ENCODE peak calls at places on chromosomes 3 and 15, in four cellular contexts. W is stimulated activated CD4-positive, alpha-beta T cell treated with anti-CD3 and anti-CD28 coated beads, Interleukin-1b, Interleukin-23, amount 100 ng/mL, for 4 hours; I is non-pigmented ciliary epithelial cell; O is fibroblast of villous mesenchyme. N is an unnamed sample.
A peak's percentile ranks its signal among the peaks of the same experiment; 100 is the strongest.

GRCh38 chr3:115062412-115062956 is 84.6 kb downstream of the ZBTB20 start:
- DNase-seq in W (no peak), I (peak; percentile 34), O (peak; percentile 5), N (no peak)

GRCh38 chr3:150030841-150031240 is 60.1 kb upstream of the PFN2 start:
- DNase-seq in W (no peak), I (no peak), O (no peak), N (no peak)

GRCh38 chr3:17032407-17033034 is 147.8 kb downstream of the PLCL2 start:
- DNase-seq in W (no peak), I (no peak), O (peak; percentile 39), N (peak; percentile 61)

GRCh38 chr3:9897408-9898372 is 5.0 kb upstream of the IL17RE start:
- DNase-seq in W (no peak), I (no peak), O (peak; percentile 17), N (no peak)

GRCh38 chr3:102083971-102084370 is 234.7 kb downstream of the NFKBIZ start:
- DNase-seq in W (no peak), I (no peak), O (peak; percentile 93), N (no peak)

GRCh38 chr3:10764314-10765051 is 51.5 kb upstream of the SLC6A11 start:
- DNase-seq in W (no peak), I (no peak), O (no peak), N (no peak)

GRCh38 chr3:57737840-57738239 is 18.3 kb upstream of the SLMAP start:
- DNase-seq in W (no peak), I (no peak), O (no peak), N (no peak)

GRCh38 chr3:188931531-188931930 is 240.2 kb upstream of the TPRG1 start:
- DNase-seq in W (no peak), I (no peak), O (no peak), N (no peak)

GRCh38 chr3:127772776-127773751 is 49.3 kb downstream of the MGLL start:
- DNase-seq in W (no peak), I (no peak), O (no peak), N (no peak)

GRCh38 chr3:150319900-150320299 is 88.2 kb upstream of the TSC22D2 start:
- DNase-seq in W (no peak), I (peak; percentile 97), O (peak; percentile 86), N (peak; percentile 62)

GRCh38 chr3:66228707-66229106 is 7.9 kb downstream of the SLC25A26 start:
- DNase-seq in W (no peak), I (no peak), O (no peak), N (no peak)

GRCh38 chr15:38874464-38874863 is 309.9 kb upstream of the RASGRP1 start:
- DNase-seq in W (no peak), I (no peak), O (peak; percentile 10), N (no peak)

GRCh38 chr15:51186121-51186795 is 91.6 kb upstream of the TNFAIP8L3 start:
- DNase-seq in W (no peak), I (no peak), O (no peak), N (no peak)

GRCh38 chr3:119659584-119660291 is 651 bp downstream of the POPDC2 start:
- DNase-seq in W (no peak), I (no peak), O (no peak), N (no peak)

GRCh38 chr3:170502297-170502696 is 83.6 kb downstream of the SLC7A14 start:
- DNase-seq in W (no peak), I (no peak), O (no peak), N (no peak)

GRCh38 chr3:190504354-190505125 is 9.3 kb upstream of the IL1RAP start:
- DNase-seq in W (no peak), I (no peak), O (no peak), N (peak; percentile 19)

GRCh38 chr15:83904107-83904720 is 250.3 kb downstream of the ADAMTSL3 start:
- DNase-seq in W (no peak), I (peak; percentile 14), O (peak; percentile 97), N (no peak)

GRCh38 chr3:148315756-148316155 is 381.9 kb upstream of the AGTR1 start:
- DNase-seq in W (no peak), I (no peak), O (no peak), N (no peak)

GRCh38 chr3:43222594-43222993 is 63.7 kb upstream of the SNRK start:
- DNase-seq in W (no peak), I (no peak), O (no peak), N (no peak)

GRCh38 chr3:128482857-128483656 is 9.9 kb downstream of the GATA2 start:
- DNase-seq in W (no peak), I (no peak), O (peak; percentile 89), N (peak; percentile 75)

GRCh38 chr15:86021281-86022264 is 58.1 kb upstream of the AGBL1 start:
- DNase-seq in W (no peak), I (no peak), O (no peak), N (no peak)

GRCh38 chr15:65494066-65494465 is 23.4 kb downstream of the DPP8 start:
- DNase-seq in W (no peak), I (no peak), O (no peak), N (no peak)

GRCh38 chr3:62318752-62319569 is 54.4 kb downstream of the FEZF2 start:
- DNase-seq in W (peak; percentile 55), I (peak; percentile 38), O (peak; percentile 84), N (peak; percentile 93)

GRCh38 chr15:60421544-60421943 is 23.8 kb upstream of the ANXA2 start:
- DNase-seq in W (no peak), I (no peak), O (peak; percentile 75), N (no peak)

GRCh38 chr3:54877675-54878544 is 49.9 kb downstream of the LRTM1 start:
- DNase-seq in W (no peak), I (no peak), O (peak; percentile 55), N (no peak)

GRCh38 chr3:104947946-104948345 is 418.8 kb upstream of the ALCAM start:
- DNase-seq in W (no peak), I (no peak), O (no peak), N (no peak)

GRCh38 chr3:13704174-13704573 is 155.2 kb downstream of the FBLN2 start:
- DNase-seq in W (no peak), I (no peak), O (no peak), N (no peak)

GRCh38 chr15:38148476-38148875 is 104.2 kb upstream of the SPRED1 start:
- DNase-seq in W (no peak), I (no peak), O (peak; percentile 39), N (no peak)

GRCh38 chr3:150544726-150545125 is 1.6 kb downstream of the SERP1 start:
- DNase-seq in W (no peak), I (no peak), O (peak; percentile 50), N (no peak)

GRCh38 chr15:66650433-66650832 is 51.6 kb upstream of the SMAD6 start:
- DNase-seq in W (no peak), I (no peak), O (peak; percentile 45), N (no peak)

GRCh38 chr15:64137226-64137833 is 14.2 kb upstream of the SNX22 start:
- DNase-seq in W (no peak), I (no peak), O (no peak), N (no peak)

GRCh38 chr3:23202203-23202920 is 765 bp upstream of the UBE2E2 start:
- DNase-seq in W (no peak), I (no peak), O (peak; percentile 15), N (peak; percentile 55)

GRCh38 chr15:28086175-28086703 is 12.9 kb downstream of the OCA2 start:
- DNase-seq in W (no peak), I (no peak), O (peak; percentile 55), N (peak; percentile 80)

GRCh38 chr15:99431661-99432091 is 134.1 kb upstream of the MEF2A start:
- DNase-seq in W (no peak), I (no peak), O (no peak), N (no peak)

GRCh38 chr3:11056531-11057050 is 64.0 kb downstream of the SLC6A1 start:
- DNase-seq in W (no peak), I (no peak), O (no peak), N (no peak)

GRCh38 chr15:58361291-58361759 is 70.5 kb upstream of the LIPC start:
- DNase-seq in W (no peak), I (peak; percentile 68), O (peak; percentile 100), N (no peak)

N was measured in mesendoderm.